ENCODE peak calls at places on chromosomes 6 and 20, in seven cellular contexts. One of them, this sample, is unnamed.

GRCh38 chr6:84669945-84670344 is 94.5 kb downstream of the TBX18 start:
- DNase-seq in EH: no peak
- DNase-seq in neural progenitor cell: no peak
- DNase-seq in HT-29: no peak
- DNase-seq in T-helper 2 cell: no peak
- DNase-seq in NCI-H2107: no peak
- DNase-seq in SK-N-SH: no peak
- DNase-seq in this sample: no peak

GRCh38 chr6:32941412-32941784 is 570 bp upstream of the HLA-DMB start:
- DNase-seq in EH: no peak
- DNase-seq in neural progenitor cell: peak
- DNase-seq in HT-29: no peak
- DNase-seq in T-helper 2 cell: no peak
- DNase-seq in NCI-H2107: no peak
- DNase-seq in SK-N-SH: no peak
- DNase-seq in this sample: no peak

GRCh38 chr6:38503032-38503784 is 136.5 kb downstream of the BTBD9 start:
- DNase-seq in EH: no peak
- DNase-seq in neural progenitor cell: no peak
- DNase-seq in HT-29: no peak
- DNase-seq in T-helper 2 cell: no peak
- DNase-seq in NCI-H2107: peak
- DNase-seq in SK-N-SH: no peak
- DNase-seq in this sample: no peak

GRCh38 chr6:43009124-43009523 is 4.6 kb downstream of the MEA1 start:
- DNase-seq in EH: peak
- DNase-seq in neural progenitor cell: peak
- DNase-seq in HT-29: peak
- DNase-seq in T-helper 2 cell: no peak
- DNase-seq in NCI-H2107: peak
- DNase-seq in SK-N-SH: peak
- DNase-seq in this sample: peak

GRCh38 chr6:169971951-169972651 is 220.7 kb downstream of the ERMARD start:
- DNase-seq in EH: no peak
- DNase-seq in neural progenitor cell: no peak
- DNase-seq in HT-29: no peak
- DNase-seq in T-helper 2 cell: no peak
- DNase-seq in NCI-H2107: no peak
- DNase-seq in SK-N-SH: peak
- DNase-seq in this sample: no peak

GRCh38 chr6:16944601-16945000 is 157.2 kb upstream of the STMND1 start:
- DNase-seq in EH: peak
- DNase-seq in neural progenitor cell: no peak
- DNase-seq in HT-29: no peak
- DNase-seq in T-helper 2 cell: no peak
- DNase-seq in NCI-H2107: no peak
- DNase-seq in SK-N-SH: no peak
- DNase-seq in this sample: no peak

GRCh38 chr6:135087803-135088202 is 33.2 kb upstream of the HBS1L start:
- DNase-seq in EH: no peak
- DNase-seq in neural progenitor cell: no peak
- DNase-seq in HT-29: no peak
- DNase-seq in T-helper 2 cell: no peak
- DNase-seq in NCI-H2107: peak
- DNase-seq in SK-N-SH: no peak
- DNase-seq in this sample: no peak

GRCh38 chr6:119517428-119517827 is 167.9 kb upstream of the MAN1A1 start:
- DNase-seq in EH: no peak
- DNase-seq in neural progenitor cell: no peak
- DNase-seq in HT-29: no peak
- DNase-seq in T-helper 2 cell: no peak
- DNase-seq in NCI-H2107: no peak
- DNase-seq in SK-N-SH: no peak
- DNase-seq in this sample: no peak

GRCh38 chr20:48025061-48025515 is 239.8 kb upstream of the SULF2 start:
- DNase-seq in EH: peak
- DNase-seq in neural progenitor cell: peak
- DNase-seq in HT-29: peak
- DNase-seq in T-helper 2 cell: no peak
- DNase-seq in NCI-H2107: no peak
- DNase-seq in SK-N-SH: peak
- DNase-seq in this sample: peak

GRCh38 chr6:154236646-154237236 is 119.9 kb downstream of the IPCEF1 start:
- DNase-seq in EH: no peak
- DNase-seq in neural progenitor cell: no peak
- DNase-seq in HT-29: no peak
- DNase-seq in T-helper 2 cell: no peak
- DNase-seq in NCI-H2107: no peak
- DNase-seq in SK-N-SH: no peak
- DNase-seq in this sample: peak

GRCh38 chr6:3418521-3419060 is 38.3 kb downstream of the SLC22A23 start:
- DNase-seq in EH: no peak
- DNase-seq in neural progenitor cell: no peak
- DNase-seq in HT-29: peak
- DNase-seq in T-helper 2 cell: no peak
- DNase-seq in NCI-H2107: no peak
- DNase-seq in SK-N-SH: no peak
- DNase-seq in this sample: no peak

GRCh38 chr6:43985329-43985728 is 141.9 kb downstream of the MRPL14 start:
- DNase-seq in EH: no peak
- DNase-seq in neural progenitor cell: no peak
- DNase-seq in HT-29: no peak
- DNase-seq in T-helper 2 cell: no peak
- DNase-seq in NCI-H2107: no peak
- DNase-seq in SK-N-SH: no peak
- DNase-seq in this sample: no peak

GRCh38 chr6:116507324-116507723 is 4.1 kb upstream of the CALHM5 start:
- DNase-seq in EH: peak
- DNase-seq in neural progenitor cell: no peak
- DNase-seq in HT-29: no peak
- DNase-seq in T-helper 2 cell: no peak
- DNase-seq in NCI-H2107: no peak
- DNase-seq in SK-N-SH: no peak
- DNase-seq in this sample: peak

GRCh38 chr6:2952557-2953095 is 18.7 kb downstream of the SERPINB6 start:
- DNase-seq in EH: peak
- DNase-seq in neural progenitor cell: peak
- DNase-seq in HT-29: peak
- DNase-seq in T-helper 2 cell: no peak
- DNase-seq in NCI-H2107: no peak
- DNase-seq in SK-N-SH: peak
- DNase-seq in this sample: peak

GRCh38 chr20:49948809-49949507 is 12.8 kb downstream of the RNF114 start:
- DNase-seq in EH: peak
- DNase-seq in neural progenitor cell: no peak
- DNase-seq in HT-29: no peak
- DNase-seq in T-helper 2 cell: no peak
- DNase-seq in NCI-H2107: no peak
- DNase-seq in SK-N-SH: no peak
- DNase-seq in this sample: peak

GRCh38 chr20:5910192-5910591 is 40.1 kb downstream of the TRMT6 start:
- DNase-seq in EH: no peak
- DNase-seq in neural progenitor cell: no peak
- DNase-seq in HT-29: no peak
- DNase-seq in T-helper 2 cell: no peak
- DNase-seq in NCI-H2107: no peak
- DNase-seq in SK-N-SH: no peak
- DNase-seq in this sample: no peak

GRCh38 chr20:50312682-50313187 is 122.1 kb downstream of the CEBPB start:
- DNase-seq in EH: peak
- DNase-seq in neural progenitor cell: no peak
- DNase-seq in HT-29: no peak
- DNase-seq in T-helper 2 cell: no peak
- DNase-seq in NCI-H2107: no peak
- DNase-seq in SK-N-SH: no peak
- DNase-seq in this sample: peak

GRCh38 chr20:59836768-59837167 is 96.7 kb downstream of the SYCP2 start:
- DNase-seq in EH: no peak
- DNase-seq in neural progenitor cell: no peak
- DNase-seq in HT-29: no peak
- DNase-seq in T-helper 2 cell: no peak
- DNase-seq in NCI-H2107: peak
- DNase-seq in SK-N-SH: no peak
- DNase-seq in this sample: no peak

GRCh38 chr6:122649701-122650100 is 39.5 kb downstream of the PKIB start:
- DNase-seq in EH: no peak
- DNase-seq in neural progenitor cell: no peak
- DNase-seq in HT-29: no peak
- DNase-seq in T-helper 2 cell: no peak
- DNase-seq in NCI-H2107: no peak
- DNase-seq in SK-N-SH: no peak
- DNase-seq in this sample: peak

GRCh38 chr6:85460154-85460950 is 10.5 kb downstream of the NT5E start:
- DNase-seq in EH: peak
- DNase-seq in neural progenitor cell: no peak
- DNase-seq in HT-29: no peak
- DNase-seq in T-helper 2 cell: no peak
- DNase-seq in NCI-H2107: no peak
- DNase-seq in SK-N-SH: no peak
- DNase-seq in this sample: no peak

GRCh38 chr20:48769111-48769879 is 58.5 kb downstream of the PREX1 start:
- DNase-seq in EH: no peak
- DNase-seq in neural progenitor cell: no peak
- DNase-seq in HT-29: no peak
- DNase-seq in T-helper 2 cell: peak
- DNase-seq in NCI-H2107: no peak
- DNase-seq in SK-N-SH: no peak
- DNase-seq in this sample: peak

GRCh38 chr6:159679091-159680077 is 13.7 kb downstream of the SOD2 start:
- DNase-seq in EH: peak
- DNase-seq in neural progenitor cell: no peak
- DNase-seq in HT-29: no peak
- DNase-seq in T-helper 2 cell: no peak
- DNase-seq in NCI-H2107: no peak
- DNase-seq in SK-N-SH: no peak
- DNase-seq in this sample: peak

GRCh38 chr6:28597924-28598323 is 72.2 kb downstream of the GPX5 start:
- DNase-seq in EH: no peak
- DNase-seq in neural progenitor cell: peak
- DNase-seq in HT-29: peak
- DNase-seq in T-helper 2 cell: no peak
- DNase-seq in NCI-H2107: no peak
- DNase-seq in SK-N-SH: peak
- DNase-seq in this sample: peak

GRCh38 chr6:53854843-53855567 is 60.2 kb downstream of the LRRC1 start:
- DNase-seq in EH: no peak
- DNase-seq in neural progenitor cell: no peak
- DNase-seq in HT-29: peak
- DNase-seq in T-helper 2 cell: no peak
- DNase-seq in NCI-H2107: no peak
- DNase-seq in SK-N-SH: no peak
- DNase-seq in this sample: no peak